ENCODE peak calls at places on chromosomes 6 and 20, in seven cellular contexts. P is psoas muscle, F is kidney, M is ovary, V is OCI-LY7, G is uterus, C is body of pancreas. T is an unnamed sample.
A peak's percentile ranks its signal among the peaks of the same experiment; 100 is the strongest.

GRCh38 chr6:105116150-105116549 is 63.7 kb downstream of the POPDC3 start:
- DNase-seq in G (no peak), C (no peak), P (no peak), M (no peak), F (no peak), V (no peak), T (no peak)

GRCh38 chr20:31871602-31871954 is 1.1 kb downstream of the TTLL9 start:
- DNase-seq in P (no peak), F (no peak), G (no peak), C (no peak), M (no peak), V (no peak), T (no peak)

GRCh38 chr6:35473075-35473848 is 5.1 kb downstream of the RPL10A start:
- DNase-seq in P (peak; percentile 34), V (no peak), M (no peak), G (no peak), C (no peak), F (no peak), T (no peak)

GRCh38 chr6:139751179-139751578 is 376.7 kb upstream of the CITED2 start:
- DNase-seq in C (no peak), G (no peak), F (no peak), M (no peak), V (no peak), P (no peak), T (no peak)

GRCh38 chr6:13454286-13455221 is 32.8 kb downstream of the GFOD1 start:
- DNase-seq in M (no peak), G (peak; percentile 46), F (no peak), C (no peak), P (peak; percentile 77), V (peak; percentile 41), T (peak; percentile 32)

GRCh38 chr6:7448232-7448631 is 58.6 kb downstream of the RIOK1 start:
- DNase-seq in V (no peak), P (no peak), G (no peak), C (no peak), M (no peak), F (no peak), T (no peak)

GRCh38 chr6:145813285-145814034 is 1.1 kb downstream of the FBXO30 start:
- DNase-seq in V (peak; percentile 20), M (no peak), G (no peak), F (no peak), C (no peak), P (no peak), T (no peak)

GRCh38 chr6:157850030-157850429 is 27.0 kb downstream of the SNX9 start:
- DNase-seq in C (no peak), P (no peak), F (no peak), M (no peak), V (no peak), G (no peak), T (no peak)

GRCh38 chr6:79636673-79637072 is 5.5 kb downstream of the SH3BGRL2 start:
- DNase-seq in C (no peak), V (no peak), P (no peak), F (no peak), G (no peak), M (no peak), T (no peak)

GRCh38 chr6:10962673-10963072 is 75.8 kb downstream of the SYCP2L start:
- DNase-seq in C (no peak), G (no peak), F (no peak), V (no peak), M (no peak), P (no peak), T (no peak)

GRCh38 chr20:43724383-43724782 is 2.4 kb downstream of the GTSF1L start:
- DNase-seq in M (no peak), V (no peak), P (no peak), F (no peak), C (no peak), G (no peak), T (no peak)

DNA sequence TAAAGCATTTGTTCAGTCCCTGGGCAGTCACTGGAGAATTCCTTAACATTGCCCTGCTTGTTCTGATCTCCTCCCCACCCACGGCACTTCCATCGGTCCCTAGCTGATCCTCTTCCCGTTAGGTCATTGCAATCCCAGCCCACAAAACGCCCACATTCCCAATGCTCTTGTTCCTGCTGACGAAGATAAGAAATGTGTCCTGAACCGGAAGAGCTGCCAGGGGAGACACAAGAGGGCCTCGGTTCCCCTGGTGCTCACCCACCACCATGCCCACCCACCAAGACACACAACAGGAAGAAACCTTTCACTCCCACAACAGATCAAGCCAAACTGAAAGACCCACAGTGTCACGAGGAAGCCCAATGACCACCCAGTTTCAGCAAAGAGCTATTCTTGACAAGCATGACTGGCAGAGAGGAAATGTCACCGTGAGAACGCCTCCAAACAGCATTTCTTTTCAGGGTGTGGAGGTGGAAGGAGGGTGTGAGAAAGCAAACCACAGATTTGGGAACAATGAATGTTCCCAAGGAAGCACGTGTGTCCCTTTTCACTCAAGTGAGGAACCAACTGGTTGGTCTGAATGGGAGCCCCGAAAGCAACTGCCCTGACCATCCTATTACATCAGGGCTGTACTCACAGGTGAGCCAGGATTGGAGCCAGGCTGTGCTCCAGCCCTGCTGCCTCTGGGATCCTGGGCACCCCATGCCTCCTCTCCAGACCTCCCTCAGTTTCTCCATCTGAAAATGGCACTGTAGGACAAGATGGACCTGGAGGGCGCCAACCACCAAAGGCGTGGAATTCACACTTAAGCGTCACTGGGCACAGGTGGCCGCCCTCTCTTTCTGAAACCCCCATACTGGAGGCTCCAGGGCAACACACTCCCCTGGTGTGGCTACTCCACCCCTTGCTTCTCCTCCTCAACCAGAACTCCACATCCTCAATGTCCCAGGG is 97.5 kb downstream of the ZMYND8 start:
- DNase-seq in P (no peak), C (no peak), F (peak; percentile 79), V (peak; percentile 46), M (no peak), G (no peak), T (no peak)
- H3K27ac ChIP-seq in P (no peak overlapping the region), C (no peak overlapping the region), F (peak overlapping the region; percentile 23), V (peak overlapping the region; percentile 39), M (no peak overlapping the region), G (peak overlapping the region; percentile 35), T (peak overlapping the region; percentile 64)

GRCh38 chr20:50122763-50123162 is 9.8 kb upstream of the UBE2V1 start:
- DNase-seq in G (no peak), P (no peak), F (no peak), V (no peak), M (no peak), C (no peak), T (no peak)
- H3K27ac ChIP-seq in G (no peak overlapping the region), P (peak overlapping the region; percentile 13), F (no peak overlapping the region), V (no peak overlapping the region), M (no peak overlapping the region), C (no peak overlapping the region), T (no peak overlapping the region)

DNA sequence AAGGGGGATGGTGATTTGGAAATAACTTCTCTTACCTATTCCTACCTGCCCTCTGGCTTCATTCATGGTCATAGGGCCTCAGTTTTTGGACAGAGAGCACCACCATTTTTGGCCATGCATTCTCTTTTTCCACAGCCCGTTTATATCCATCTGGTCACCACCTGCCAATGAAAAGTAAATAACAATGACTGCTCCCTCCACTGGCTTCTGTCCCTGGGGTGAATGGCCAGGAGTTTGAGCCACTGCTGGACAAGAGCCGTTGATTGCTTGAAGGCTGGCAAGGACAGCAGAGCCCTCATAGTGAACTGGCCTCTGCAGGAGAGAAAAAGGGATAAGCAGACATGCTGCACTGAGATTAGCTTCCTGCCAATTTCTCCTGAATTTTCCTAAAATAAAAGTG is 261.8 kb downstream of the ADGB start:
- DNase-seq in M (no peak), P (no peak), C (no peak), G (no peak), V (no peak), F (no peak), T (no peak)
- H3K27ac ChIP-seq in M (no peak overlapping the region), P (no peak overlapping the region), C (no peak overlapping the region), G (no peak overlapping the region), V (no peak overlapping the region), F (no peak overlapping the region), T (no peak overlapping the region)

GRCh38 chr20:36578642-36579041 is 5.2 kb downstream of the TGIF2 start:
- DNase-seq in C (no peak), V (no peak), F (no peak), G (no peak), P (no peak), M (no peak), T (no peak)
- H3K27ac ChIP-seq in C (no peak overlapping the region), V (no peak overlapping the region), F (no peak overlapping the region), G (peak overlapping the region; percentile 37), P (no peak overlapping the region), M (no peak overlapping the region), T (no peak overlapping the region)

DNA sequence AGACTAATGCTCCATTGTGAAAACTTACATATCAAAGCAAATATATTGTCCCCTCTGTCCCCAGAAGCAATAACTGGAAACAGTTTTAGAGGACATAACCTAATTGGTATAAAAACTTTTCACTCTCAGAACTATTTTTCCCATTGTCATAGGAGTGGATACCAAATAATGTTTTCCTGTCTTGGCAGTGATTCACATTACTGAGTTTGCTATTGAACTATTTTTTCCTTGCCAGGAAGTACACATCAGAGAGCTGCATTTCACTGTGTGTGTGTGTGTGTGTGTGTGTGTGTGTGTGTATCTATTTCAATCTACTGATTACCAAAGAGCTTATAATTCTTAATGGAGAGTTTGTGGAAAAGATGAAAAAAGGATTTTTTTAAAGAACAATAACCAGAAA is 45.4 kb downstream of the AKAP12 start:
- DNase-seq in G (peak; percentile 53), M (no peak), P (no peak), V (no peak), C (no peak), F (no peak), T (no peak)
- H3K27ac ChIP-seq in G (peak overlapping the region; percentile 17), M (peak overlapping the region; percentile 21), P (peak overlapping the region; percentile 38), V (no peak overlapping the region), C (no peak overlapping the region), F (peak overlapping the region; percentile 41), T (peak overlapping the region; percentile 59)

DNA sequence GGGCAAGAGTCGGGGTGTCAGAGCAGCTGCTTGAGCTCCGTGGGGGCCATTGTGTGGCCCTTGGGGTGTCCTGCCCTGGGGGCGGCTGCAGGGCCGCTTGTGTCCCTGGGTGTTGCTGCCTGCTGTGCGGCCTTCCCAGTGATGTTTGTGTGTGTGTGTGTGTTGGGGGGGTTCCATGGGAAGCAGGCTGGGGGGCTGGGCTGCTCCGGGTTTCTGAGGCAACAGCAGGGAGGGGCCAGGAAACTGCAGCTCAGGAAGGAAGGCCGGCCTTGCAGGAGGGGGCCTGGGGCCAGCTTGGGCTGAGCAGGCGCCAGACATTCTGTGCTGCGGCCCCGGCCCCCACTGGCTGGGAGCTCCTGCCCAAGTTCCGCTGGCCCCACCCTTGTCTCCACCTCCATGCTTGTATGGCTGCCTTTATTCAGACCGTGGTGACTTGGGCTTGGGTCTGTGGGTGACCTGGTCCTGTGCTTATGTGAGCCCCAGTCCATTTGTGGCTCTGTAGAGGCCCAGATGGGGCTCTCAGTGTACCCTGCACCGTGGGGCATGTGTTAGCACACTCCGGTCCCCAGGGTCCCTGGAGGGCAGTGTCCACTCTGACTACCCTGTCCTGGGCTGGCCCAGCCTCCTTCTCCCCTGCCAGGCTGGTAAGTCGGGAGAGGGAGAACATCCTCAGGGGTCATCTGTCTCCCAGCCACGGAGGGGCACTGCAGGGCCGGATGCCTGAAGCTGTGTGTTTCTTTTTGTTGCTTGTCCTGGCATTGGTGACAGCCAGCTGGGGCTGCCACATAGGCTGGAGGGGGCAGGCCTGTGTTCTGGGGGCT is 4.6 kb upstream of the SOX18 start:
- DNase-seq in F (peak; percentile 92), C (no peak), M (no peak), V (peak; percentile 69), P (peak; percentile 78), G (peak; percentile 74), T (no peak)
- H3K27ac ChIP-seq in F (peak overlapping the region; percentile 89), C (no peak overlapping the region), M (no peak overlapping the region), V (no peak overlapping the region), P (peak overlapping the region; percentile 68), G (peak overlapping the region; percentile 62), T (peak overlapping the region; percentile 57)

T was measured in stomach.